ENCODE peak calls at places on chromosome 9, in eight cellular contexts. U, J, Y, X, B, H, K and V are unnamed samples.

GRCh38 chr9:16060457-16061129 is 507.8 kb downstream of the CCDC171 start:
- DNase-seq in K (no peak), J (no peak), X (no peak), B (no peak), H (no peak), U (no peak), Y (no peak), V (no peak)

GRCh38 chr9:78542491-78543175 is 245.7 kb downstream of the PSAT1 start:
- DNase-seq in H (no peak), X (no peak), Y (no peak), B (no peak), U (no peak), J (no peak), K (no peak), V (no peak)

GRCh38 chr9:134031783-134032182 is 6.5 kb downstream of the BRD3OS start:
- DNase-seq in Y (no peak), X (no peak), H (no peak), J (no peak), B (peak), K (no peak), U (no peak), V (no peak)

GRCh38 chr9:19136129-19136528 is 8.8 kb upstream of the PLIN2 start:
- DNase-seq in Y (no peak), K (no peak), B (no peak), X (no peak), J (no peak), U (no peak), H (no peak), V (no peak)

GRCh38 chr9:127980056-127980705 is 608 bp downstream of the EEIG1 start:
- DNase-seq in K (no peak), H (peak), B (no peak), X (peak), J (peak), U (no peak), Y (peak), V (peak)

GRCh38 chr9:130396581-130396980 is 48.2 kb upstream of the ASS1 start:
- DNase-seq in Y (no peak), U (no peak), J (no peak), H (no peak), B (no peak), K (no peak), X (no peak), V (no peak)

GRCh38 chr9:115008536-115008935 is 78.1 kb upstream of the TNFSF8 start:
- DNase-seq in J (no peak), H (peak), B (no peak), U (no peak), K (no peak), Y (no peak), X (no peak), V (no peak)

GRCh38 chr9:109953813-109954489 is 174.0 kb downstream of the PALM2AKAP2 start:
- DNase-seq in Y (no peak), J (no peak), H (no peak), U (no peak), B (no peak), X (no peak), K (no peak), V (no peak)

GRCh38 chr9:127008076-127008475 is 93.5 kb downstream of the RALGPS1 start:
- DNase-seq in U (no peak), K (no peak), B (no peak), X (no peak), Y (no peak), H (no peak), J (no peak), V (no peak)

GRCh38 chr9:108445431-108446018 is 410.3 kb downstream of the ACTL7B start:
- DNase-seq in H (no peak), U (no peak), Y (no peak), X (no peak), K (no peak), B (peak), J (no peak), V (no peak)

GRCh38 chr9:33233659-33234335 is 6.2 kb upstream of the SPINK4 start:
- DNase-seq in B (no peak), X (peak), U (no peak), H (peak), K (no peak), Y (no peak), J (no peak), V (no peak)

GRCh38 chr9:13149454-13149853 is 130.0 kb downstream of the MPDZ start:
- DNase-seq in X (no peak), Y (no peak), J (no peak), B (no peak), H (no peak), K (no peak), U (peak), V (no peak)

GRCh38 chr9:93326056-93326455 is 125.4 kb upstream of the FAM120A start:
- DNase-seq in J (no peak), Y (no peak), X (no peak), B (no peak), U (no peak), K (no peak), H (no peak), V (no peak)

GRCh38 chr9:78014776-78015175 is 16.8 kb downstream of the GNAQ start:
- DNase-seq in Y (no peak), X (no peak), J (no peak), B (no peak), K (no peak), U (no peak), H (no peak), V (no peak)

GRCh38 chr9:1184146-1184545 is 134.0 kb downstream of the DMRT2 start:
- DNase-seq in J (no peak), B (no peak), K (no peak), Y (no peak), X (no peak), H (no peak), U (no peak), V (no peak)

GRCh38 chr9:85483214-85483613 is 258.5 kb downstream of the AGTPBP1 start:
- DNase-seq in J (no peak), H (no peak), B (no peak), K (no peak), Y (no peak), U (no peak), X (no peak), V (no peak)

GRCh38 chr9:37784291-37784639 is 599 bp downstream of the EXOSC3 start:
- DNase-seq in J (no peak), B (no peak), H (no peak), Y (no peak), K (no peak), X (no peak), U (no peak), V (no peak)

GRCh38 chr9:126902160-126902559 is 12.4 kb upstream of the RALGPS1 start:
- DNase-seq in K (no peak), Y (no peak), H (no peak), B (no peak), J (no peak), U (no peak), X (no peak), V (no peak)

GRCh38 chr9:122807271-122807900 is 7.5 kb downstream of the OR1K1 start:
- DNase-seq in B (no peak), Y (no peak), J (no peak), H (peak), X (no peak), K (no peak), U (no peak), V (no peak)

GRCh38 chr9:119961774-119962408 is 592.7 kb upstream of the BRINP1 start:
- DNase-seq in U (no peak), Y (no peak), X (peak), K (no peak), B (peak), H (no peak), J (peak), V (no peak)

GRCh38 chr9:34684145-34684544 is 6.9 kb downstream of the CCL19 start:
- DNase-seq in X (no peak), H (peak), B (no peak), Y (no peak), K (no peak), U (no peak), J (no peak), V (no peak)

GRCh38 chr9:13447551-13448422 is 168.3 kb upstream of the MPDZ start:
- DNase-seq in U (no peak), Y (no peak), B (no peak), H (no peak), J (peak), K (no peak), X (no peak), V (no peak)

GRCh38 chr9:134234687-134235359 is 70.5 kb upstream of the RNU6ATAC start:
- DNase-seq in B (no peak), Y (no peak), X (no peak), K (no peak), U (no peak), J (no peak), H (no peak), V (no peak)

GRCh38 chr9:32571969-32572899 is 725 bp downstream of the NDUFB6 start:
- DNase-seq in J (peak), K (peak), X (peak), B (peak), U (peak), H (peak), Y (peak), V (peak)

GRCh38 chr9:93645921-93646639 is 69.7 kb downstream of the PHF2 start:
- DNase-seq in B (no peak), U (no peak), J (no peak), X (no peak), Y (no peak), K (no peak), H (no peak), V (no peak)

GRCh38 chr9:81861644-81862043 is 66.6 kb upstream of the SPATA31D4 start:
- DNase-seq in J (no peak), B (no peak), U (no peak), X (no peak), K (no peak), Y (no peak), H (no peak), V (no peak)

GRCh38 chr9:111034146-111034545 is 4.1 kb downstream of the LPAR1 start:
- DNase-seq in K (no peak), Y (no peak), J (no peak), H (no peak), X (no peak), U (no peak), B (no peak), V (no peak)